ENCODE peak calls at places on chromosomes 1 and 21, in seven cellular contexts. X is ovary, U is AG10803, L is cardiac fibroblast, H is mesendoderm, E is aorta, O is heart right ventricle. R is an unnamed sample.
A peak's percentile ranks its signal among the peaks of the same experiment; 100 is the strongest.

GRCh38 chr1:205977348-205978014 is 25.7 kb downstream of the RAB7B start:
- DNase-seq in H (peak; percentile 83), O (peak; percentile 71), L (peak; percentile 87), U (peak; percentile 88), X (peak; percentile 75), E (peak; percentile 83), R (peak; percentile 82)

GRCh38 chr1:66231162-66232077 is 302.5 kb upstream of the SGIP1 start:
- DNase-seq in O (no peak), E (no peak), X (no peak), H (no peak), L (peak; percentile 58), U (peak; percentile 43), R (no peak)

GRCh38 chr21:36545776-36546511 is 66.0 kb upstream of the CLDN14 start:
- DNase-seq in O (no peak), H (no peak), E (no peak), L (peak; percentile 20), U (no peak), X (no peak), R (no peak)

GRCh38 chr1:35220976-35221375 is 28.0 kb upstream of the SFPQ start:
- DNase-seq in L (peak; percentile 34), X (no peak), O (no peak), E (no peak), U (no peak), H (peak; percentile 71), R (no peak)

GRCh38 chr1:3775498-3776230 is 3.1 kb downstream of the SMIM1 start:
- DNase-seq in U (peak; percentile 33), O (peak; percentile 46), H (peak; percentile 76), L (peak; percentile 51), E (peak; percentile 71), X (peak; percentile 84), R (peak; percentile 19)

GRCh38 chr1:64006276-64007051 is 197.0 kb upstream of the UBE2U start:
- DNase-seq in H (peak; percentile 70), L (peak; percentile 81), X (no peak), U (peak; percentile 65), E (no peak), O (no peak), R (peak; percentile 45)

GRCh38 chr1:65309317-65310077 is at the start of gene DNAJC6:
- DNase-seq in E (peak; percentile 74), X (peak; percentile 64), H (peak; percentile 88), L (peak; percentile 70), U (peak; percentile 60), O (peak; percentile 70), R (no peak)

GRCh38 chr1:155083865-155084721 is 5.5 kb downstream of the EFNA3 start:
- DNase-seq in L (peak; percentile 53), X (peak; percentile 48), E (no peak), H (no peak), O (peak; percentile 54), U (peak; percentile 26), R (no peak)

GRCh38 chr1:111192643-111193519 is 7.6 kb downstream of the DENND2D start:
- DNase-seq in U (peak; percentile 31), X (no peak), E (no peak), H (peak; percentile 57), L (no peak), O (no peak), R (no peak)

GRCh38 chr1:199784127-199784526 is 243.4 kb upstream of the NR5A2 start:
- DNase-seq in U (no peak), H (no peak), O (no peak), X (no peak), L (peak; percentile 17), E (no peak), R (no peak)

GRCh38 chr1:54404939-54405880 is 984 bp downstream of the SSBP3 start:
- DNase-seq in H (no peak), E (peak; percentile 66), U (no peak), O (no peak), X (peak; percentile 33), L (peak; percentile 15), R (no peak)

GRCh38 chr1:54114955-54115354 is 37.8 kb downstream of the CDCP2 start:
- DNase-seq in O (no peak), E (no peak), L (no peak), X (no peak), H (no peak), U (no peak), R (no peak)

GRCh38 chr1:22930235-22930912 is 42.3 kb downstream of the LACTBL1 start:
- DNase-seq in E (no peak), O (peak; percentile 25), L (peak; percentile 47), H (peak; percentile 77), X (no peak), U (peak; percentile 17), R (no peak)

GRCh38 chr1:241356519-241357365 is at the start of gene RGS7:
- DNase-seq in E (peak; percentile 45), O (peak; percentile 8), H (peak; percentile 73), U (peak; percentile 23), X (peak; percentile 42), L (peak; percentile 59), R (peak; percentile 27)

GRCh38 chr21:14690886-14691285 is 144.8 kb upstream of the SAMSN1 start:
- DNase-seq in H (no peak), L (peak; percentile 45), X (no peak), U (no peak), O (no peak), E (no peak), R (no peak)

GRCh38 chr1:1954015-1954414 is 34.9 kb upstream of the TMEM52 start:
- DNase-seq in L (no peak), E (peak; percentile 17), U (no peak), X (no peak), H (no peak), O (no peak), R (no peak)

GRCh38 chr1:218823291-218823900 is 350.3 kb upstream of the LYPLAL1 start:
- DNase-seq in L (peak; percentile 89), U (peak; percentile 87), X (no peak), E (no peak), H (peak; percentile 7), O (no peak), R (peak; percentile 77)

GRCh38 chr1:214416417-214417212 is 134.8 kb downstream of the PTPN14 start:
- DNase-seq in O (no peak), E (no peak), L (peak; percentile 48), H (no peak), X (no peak), U (peak; percentile 55), R (no peak)

GRCh38 chr1:203462878-203463277 is 12.7 kb upstream of the PRELP start:
- DNase-seq in E (peak; percentile 91), X (no peak), L (peak; percentile 86), U (peak; percentile 94), O (no peak), H (no peak), R (peak; percentile 23)

GRCh38 chr1:110677016-110677415 is 2.3 kb upstream of the KCNA3 start:
- DNase-seq in O (no peak), L (no peak), X (no peak), E (no peak), H (no peak), U (no peak), R (no peak)

GRCh38 chr1:94668528-94668927 is 127.0 kb upstream of the F3 start:
- DNase-seq in O (no peak), L (no peak), E (no peak), X (no peak), H (peak; percentile 55), U (no peak), R (no peak)

GRCh38 chr1:163410073-163410522 is 88.3 kb downstream of the NUF2 start:
- DNase-seq in H (peak; percentile 79), U (peak; percentile 47), L (peak; percentile 77), X (no peak), O (peak; percentile 17), E (no peak), R (peak; percentile 11)

GRCh38 chr1:209825591-209826433 is 2.0 kb upstream of the UTP25 start:
- DNase-seq in U (no peak), E (no peak), L (no peak), X (no peak), O (no peak), H (no peak), R (no peak)

GRCh38 chr1:160144921-160145320 is 6.5 kb upstream of the ATP1A4 start:
- DNase-seq in X (no peak), L (no peak), O (no peak), U (peak; percentile 65), H (peak; percentile 66), E (no peak), R (no peak)

GRCh38 chr1:175262646-175263045 is 70.1 kb upstream of the KIAA0040 start:
- DNase-seq in O (no peak), H (no peak), U (peak; percentile 4), L (peak; percentile 2), X (no peak), E (no peak), R (no peak)

GRCh38 chr1:171500803-171501202 is 15.5 kb downstream of the PRRC2C start:
- DNase-seq in E (no peak), U (no peak), O (no peak), X (no peak), L (no peak), H (no peak), R (no peak)
- H3K4me3 ChIP-seq in E (no peak overlapping the region), U (no peak overlapping the region), O (no peak overlapping the region), X (no peak overlapping the region), L (no peak overlapping the region), H (no peak overlapping the region), R (no peak overlapping the region)

DNA sequence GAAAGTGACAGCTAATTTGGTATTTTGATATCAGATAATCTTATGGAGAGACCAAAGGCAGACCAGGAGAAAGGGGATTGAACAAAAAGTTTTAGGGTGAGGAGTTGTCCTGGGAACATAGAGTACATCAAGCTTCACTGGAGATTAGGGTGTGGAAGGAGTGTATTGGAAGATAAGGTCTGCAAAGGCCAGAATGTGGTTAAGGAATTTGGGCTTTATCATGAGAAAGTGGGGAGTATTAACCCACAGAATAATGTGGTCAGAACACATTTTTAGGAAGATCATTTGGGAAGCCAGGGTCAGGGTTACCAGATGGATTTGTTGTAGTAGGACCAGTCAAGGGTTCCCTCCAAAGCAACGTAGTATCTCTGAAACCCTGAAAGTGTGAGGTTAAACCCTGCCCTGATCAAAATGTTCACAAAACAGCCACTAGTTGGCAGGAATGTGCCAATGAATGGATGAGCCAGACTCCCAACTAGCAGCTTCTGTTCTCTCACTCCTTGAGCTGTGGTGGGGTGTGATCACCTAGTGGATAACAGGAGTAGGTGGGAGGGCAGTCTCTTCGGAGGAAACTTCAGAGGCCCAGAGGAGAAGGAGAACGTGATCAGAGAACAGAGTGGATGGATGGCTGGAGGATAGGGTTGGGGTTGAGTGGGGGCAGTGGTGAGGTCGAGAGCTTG is 35.8 kb downstream of the SLC2A1 start:
- DNase-seq in H (peak; percentile 98), O (no peak), L (peak; percentile 73), E (no peak), U (peak; percentile 69), X (no peak), R (no peak)
- H3K4me3 ChIP-seq in H (no peak overlapping the region), O (no peak overlapping the region), L (no peak overlapping the region), E (no peak overlapping the region), U (no peak overlapping the region), X (no peak overlapping the region), R (no peak overlapping the region)

GRCh38 chr1:27350673-27351540 is 9.1 kb downstream of the SYTL1 start:
- DNase-seq in U (no peak), E (no peak), O (peak; percentile 70), L (no peak), H (peak; percentile 98), X (peak; percentile 45), R (no peak)
- H3K4me3 ChIP-seq in U (no peak overlapping the region), E (no peak overlapping the region), O (peak overlapping the region; percentile 29), L (no peak overlapping the region), H (peak overlapping the region; percentile 48), X (no peak overlapping the region), R (no peak overlapping the region)

DNA sequence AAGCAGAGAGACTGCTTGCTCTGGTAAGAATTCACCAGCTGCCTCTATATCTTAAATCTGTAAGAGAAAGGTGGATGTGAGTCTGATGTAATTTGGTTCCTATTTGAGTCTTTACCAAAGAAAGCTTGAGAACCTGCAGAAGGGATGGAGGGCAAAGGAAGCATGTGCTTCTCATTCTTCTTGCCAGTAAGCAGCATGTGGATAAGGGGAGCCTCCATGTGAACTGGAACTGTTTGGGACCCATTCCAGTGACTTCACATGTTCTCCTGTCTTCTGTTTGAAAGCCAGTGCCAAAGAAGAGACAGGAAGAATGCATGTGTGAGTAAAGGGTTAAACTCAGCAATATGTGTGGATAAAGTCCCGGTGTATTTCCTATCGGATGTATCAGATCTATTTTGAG is 119.6 kb upstream of the ADGRL2 start:
- DNase-seq in O (no peak), X (no peak), U (peak; percentile 28), E (no peak), H (peak; percentile 23), L (no peak), R (no peak)
- H3K4me3 ChIP-seq in O (no peak overlapping the region), X (no peak overlapping the region), U (no peak overlapping the region), E (no peak overlapping the region), H (no peak overlapping the region), L (no peak overlapping the region), R (no peak overlapping the region)

R was measured in skeletal muscle cell.